ENCODE peak calls at places on chromosomes 12 and 14, in ten cellular contexts. Q is fibroblast of lung; S is IMR-90; D is heart right ventricle; A is pancreas; L is WERI-Rb-1; M is uterus; U is CD8-positive, alpha-beta T cell; C is prostate gland; Y is body of pancreas. W is an unnamed sample.

GRCh38 chr12:116319851-116320621 is 42.5 kb upstream of the MED13L start:
- DNase-seq in Y (peak; percentile 24), L (no peak), C (peak; percentile 70), S (peak; percentile 96), M (peak; percentile 81), Q (peak; percentile 98), A (peak; percentile 38), U (no peak), D (peak; percentile 21), W (peak; percentile 81)

GRCh38 chr12:3102721-3103410 is 25.7 kb downstream of the TSPAN9 start:
- DNase-seq in L (no peak), Y (no peak), S (no peak), Q (no peak), U (no peak), A (no peak), M (peak; percentile 70), D (no peak), C (no peak), W (no peak)

GRCh38 chr12:57046392-57046791 is 3.5 kb downstream of the MYO1A start:
- DNase-seq in C (no peak), D (no peak), Y (no peak), Q (no peak), L (no peak), M (no peak), S (no peak), A (no peak), U (no peak), W (no peak)

GRCh38 chr12:52836042-52836466 is 1.9 kb upstream of the KRT79 start:
- DNase-seq in M (no peak), C (no peak), Q (peak; percentile 85), L (no peak), U (peak; percentile 71), D (no peak), A (no peak), Y (no peak), S (peak; percentile 85), W (no peak)

GRCh38 chr14:72401632-72402428 is 469.6 kb downstream of the RGS6 start:
- DNase-seq in S (no peak), L (no peak), D (no peak), Q (peak; percentile 13), A (no peak), Y (no peak), M (no peak), C (no peak), U (peak; percentile 23), W (no peak)

GRCh38 chr12:133203344-133204263 is 22.3 kb downstream of the ZNF268 start:
- DNase-seq in Y (no peak), A (no peak), S (peak; percentile 20), D (no peak), M (no peak), L (no peak), C (no peak), U (no peak), Q (peak; percentile 9), W (no peak)

GRCh38 chr14:95162641-95163040 is 5.3 kb upstream of the DICER1 start:
- DNase-seq in Y (no peak), S (no peak), U (no peak), Q (no peak), C (no peak), D (no peak), L (no peak), A (no peak), M (no peak), W (no peak)

GRCh38 chr12:100251917-100252316 is 15.0 kb downstream of the DEPDC4 start:
- DNase-seq in M (no peak), Y (peak; percentile 80), D (no peak), A (peak; percentile 82), L (no peak), Q (peak; percentile 6), S (no peak), C (peak; percentile 28), U (no peak), W (no peak)

GRCh38 chr14:44369401-44370123 is 137.5 kb downstream of the FSCB start:
- DNase-seq in U (no peak), C (no peak), A (no peak), Q (no peak), Y (no peak), S (no peak), M (no peak), D (no peak), L (no peak), W (no peak)

GRCh38 chr14:95156153-95156764 is 1.1 kb downstream of the DICER1 start:
- DNase-seq in S (peak; percentile 25), D (no peak), L (no peak), U (no peak), C (no peak), Q (peak; percentile 26), A (no peak), Y (no peak), M (no peak), W (no peak)

DNA sequence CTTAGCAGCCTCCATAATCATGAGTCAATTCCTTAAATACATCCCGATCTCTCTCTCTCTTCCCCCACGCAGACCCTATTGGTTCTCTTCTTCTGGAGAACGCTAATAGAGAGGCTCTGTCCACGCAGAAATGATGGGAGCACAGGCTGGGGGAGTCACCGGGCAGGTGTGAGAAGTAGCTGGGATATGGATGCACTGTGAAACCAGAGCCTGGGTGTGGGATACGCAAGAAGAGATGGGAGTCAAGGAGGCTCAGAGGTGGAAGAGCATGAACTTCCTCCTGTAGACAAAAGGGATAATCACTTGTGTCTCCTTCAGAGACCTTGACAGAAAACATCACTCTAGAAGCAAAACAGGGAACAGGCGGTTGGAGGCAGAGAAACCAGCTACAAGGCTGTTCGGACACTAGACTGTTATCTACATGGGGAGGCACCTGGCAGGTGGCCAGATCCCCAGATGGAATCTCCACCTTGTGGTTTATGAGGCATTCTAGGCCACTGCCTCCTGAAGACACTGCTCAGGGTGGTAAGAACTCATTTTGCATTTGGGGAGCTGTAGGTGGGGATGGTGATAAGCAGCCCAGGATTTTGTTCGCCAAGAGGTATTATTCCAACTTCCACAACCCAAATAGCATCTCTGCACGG is 7.2 kb upstream of the SELPLG start:
- DNase-seq in S (peak; percentile 59), C (no peak), D (no peak), Q (peak; percentile 74), L (no peak), A (no peak), U (no peak), Y (peak; percentile 32), M (peak; percentile 65), W (no peak)
- H3K27ac ChIP-seq in S (no peak overlapping the region), C (no peak overlapping the region), D (no peak overlapping the region), Q (no peak overlapping the region), L (no peak overlapping the region), A (no peak overlapping the region), U (no peak overlapping the region), Y (no peak overlapping the region), M (peak overlapping the region; percentile 48), W (peak overlapping the region; percentile 11)

GRCh38 chr14:29150659-29151058 is 384.1 kb downstream of the FOXG1 start:
- DNase-seq in L (no peak), Q (no peak), Y (no peak), C (no peak), U (no peak), M (no peak), S (no peak), D (no peak), A (no peak), W (no peak)

DNA sequence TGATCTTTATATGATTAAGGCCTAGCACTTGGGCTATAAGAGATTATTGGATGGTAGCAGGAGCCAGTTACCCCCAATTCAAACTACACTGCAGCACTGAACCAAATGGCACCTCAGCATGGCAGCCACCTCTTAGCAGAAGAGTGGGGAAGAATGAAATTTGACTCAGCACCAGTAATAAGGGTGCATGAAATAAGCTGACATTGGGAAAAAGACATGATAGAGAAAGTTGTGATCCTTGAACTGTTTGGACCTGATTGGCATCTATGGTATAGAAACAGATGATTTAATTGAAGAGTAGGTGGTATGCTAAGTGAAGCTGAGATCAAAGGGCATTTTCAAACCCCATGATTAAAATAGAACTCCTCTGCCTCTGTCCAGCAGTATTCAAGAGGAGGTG is 389.5 kb downstream of the FOXG1 start:
- DNase-seq in Y (no peak), S (no peak), A (no peak), M (no peak), U (no peak), C (no peak), D (no peak), Q (no peak), L (no peak), W (no peak)
- H3K9me3 ChIP-seq in Y (no peaks in the 10 kb centered on the region), S (no peaks in the 10 kb centered on the region), A (no peaks in the 10 kb centered on the region), M (no peaks in the 10 kb centered on the region), U (no peaks in the 10 kb centered on the region), C (no peaks in the 10 kb centered on the region), D (peaks cover under 1% of the 10 kb centered on the region), Q (no peaks in the 10 kb centered on the region), L (no peaks in the 10 kb centered on the region), W (no peaks in the 10 kb centered on the region)

GRCh38 chr12:49368240-49368600 is 958 bp downstream of the SPATS2 start:
- DNase-seq in S (no peak), C (no peak), D (no peak), M (no peak), A (no peak), Q (no peak), U (no peak), Y (no peak), L (no peak), W (no peak)

GRCh38 chr12:49370539-49370938 is 3.3 kb downstream of the SPATS2 start:
- DNase-seq in D (no peak), A (no peak), L (no peak), U (no peak), Y (no peak), S (no peak), C (no peak), Q (no peak), M (no peak), W (no peak)

GRCh38 chr12:49366652-49367380 is 446 bp upstream of the SPATS2 start:
- DNase-seq in D (peak; percentile 91), C (peak; percentile 91), A (peak; percentile 81), U (peak; percentile 84), Q (peak; percentile 94), L (peak; percentile 93), S (peak; percentile 94), M (peak; percentile 95), Y (peak; percentile 85), W (peak; percentile 83)

GRCh38 chr12:49367381-49368239 is at the start of gene SPATS2:
- DNase-seq in D (peak; percentile 96), M (no peak), A (peak; percentile 90), Y (peak; percentile 91), L (peak; percentile 99), Q (peak; percentile 25), C (no peak), S (no peak), U (no peak), W (no peak)

DNA sequence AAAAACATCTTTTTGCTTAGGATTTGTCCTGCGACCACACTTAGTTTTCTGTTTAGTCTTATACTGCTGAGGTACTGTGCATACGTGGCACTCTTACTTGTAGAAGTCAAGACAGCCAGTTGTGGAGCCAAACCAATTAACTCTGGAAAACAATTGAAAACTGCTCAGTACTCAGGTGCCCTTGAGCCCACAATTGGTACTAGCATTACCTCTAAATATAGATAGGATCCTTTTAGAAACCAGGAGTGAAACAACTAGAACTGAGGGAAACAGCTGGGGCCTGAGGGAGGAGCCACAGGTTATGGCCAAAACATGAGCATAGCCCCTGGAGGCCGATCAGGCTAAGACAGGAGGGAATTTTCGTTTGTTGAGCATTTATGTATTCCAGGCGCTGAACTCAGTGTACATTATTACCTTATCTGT is 2.5 kb downstream of the SPATS2 start:
- DNase-seq in M (peak; percentile 27), A (no peak), S (peak; percentile 54), L (peak; percentile 18), Q (peak; percentile 49), D (no peak), Y (peak; percentile 48), U (no peak), C (no peak), W (no peak)
- TF ChIP-seq CTCF in M (peak; percentile 21), A (no peak), S (peak; percentile 41), L (peak; percentile 2), Q (peak; percentile 53), D (peak; percentile 41), Y (peak; percentile 53), U (no peak), C (no peak), W (peak; percentile 61)

GRCh38 chr14:75577724-75578098 is 709 bp upstream of the FLVCR2 start:
- DNase-seq in S (peak; percentile 77), D (peak; percentile 81), Y (peak; percentile 88), L (peak; percentile 83), C (peak; percentile 88), M (peak; percentile 81), U (peak; percentile 66), A (peak; percentile 83), Q (peak; percentile 72), W (peak; percentile 55)
- H3K27ac ChIP-seq in S (peak overlapping the region; percentile 4), D (peak overlapping the region; percentile 79), Y (no peak overlapping the region), L (no peak overlapping the region), C (peak overlapping the region; percentile 83), M (peak overlapping the region; percentile 81), U (no peak overlapping the region), A (no peak overlapping the region), Q (peak overlapping the region; percentile 67), W (peak overlapping the region; percentile 22)